ENCODE peak calls at places on chromosomes 6 and 20, in four cellular contexts. G is amygdala, S is Caco-2, K is DMS79. L is an unnamed sample.

GRCh38 chr20:1323256-1323655 is 5.7 kb downstream of the SDCBP2 start:
- DNase-seq in G (no peak), S (no peak), K (no peak), L (no peak)

GRCh38 chr6:41781302-41781711 is 725 bp downstream of the PRICKLE4 start:
- DNase-seq in G (no peak), S (no peak), K (no peak), L (no peak)

GRCh38 chr6:115360602-115361325 is 699.9 kb downstream of the FRK start:
- DNase-seq in G (no peak), S (no peak), K (no peak), L (no peak)

GRCh38 chr6:40106840-40107239 is 172.6 kb upstream of the MOCS1 start:
- DNase-seq in G (no peak), S (no peak), K (no peak), L (no peak)

GRCh38 chr6:1672379-1672778 is 62.7 kb downstream of the FOXC1 start:
- DNase-seq in G (no peak), S (no peak), K (no peak), L (no peak)

GRCh38 chr6:27667651-27668441 is 194.9 kb upstream of the ZNF184 start:
- DNase-seq in G (no peak), S (no peak), K (no peak), L (no peak)

GRCh38 chr6:154343473-154344308 is 12.9 kb downstream of the IPCEF1 start:
- DNase-seq in G (no peak), S (peak), K (no peak), L (no peak)

GRCh38 chr6:51472745-51473483 is 614.5 kb downstream of the PKHD1 start:
- DNase-seq in G (no peak), S (peak), K (no peak), L (no peak)

GRCh38 chr20:48723308-48724264 is 104.2 kb downstream of the PREX1 start:
- DNase-seq in G (peak), S (no peak), K (no peak), L (peak)

GRCh38 chr6:111952821-111953535 is 79.7 kb upstream of the FYN start:
- DNase-seq in G (no peak), S (no peak), K (no peak), L (no peak)

GRCh38 chr6:66096679-66097078 is 389.7 kb upstream of the EYS start:
- DNase-seq in G (no peak), S (no peak), K (no peak), L (no peak)

GRCh38 chr6:14499804-14500203 is 382.2 kb downstream of the CD83 start:
- DNase-seq in G (peak), S (peak), K (no peak), L (no peak)

GRCh38 chr6:132731086-132731485 is 17.2 kb upstream of the VNN1 start:
- DNase-seq in G (no peak), S (no peak), K (no peak), L (no peak)

GRCh38 chr6:39362487-39362865 is 40.0 kb upstream of the KCNK16 start:
- DNase-seq in G (no peak), S (peak), K (no peak), L (peak)

GRCh38 chr20:53930651-53931504 is 139.5 kb downstream of the BCAS1 start:
- DNase-seq in G (no peak), S (no peak), K (no peak), L (no peak)

GRCh38 chr6:37381579-37381978 is 27.8 kb downstream of the RNF8 start:
- DNase-seq in G (no peak), S (peak), K (peak), L (peak)

GRCh38 chr6:154511735-154512097 is 1.2 kb upstream of the CNKSR3 start:
- DNase-seq in G (no peak), S (no peak), K (no peak), L (no peak)

GRCh38 chr20:40265872-40266533 is 423.0 kb downstream of the MAFB start:
- DNase-seq in G (no peak), S (peak), K (no peak), L (no peak)

GRCh38 chr6:92473056-92473455 is 946.3 kb downstream of the EPHA7 start:
- DNase-seq in G (no peak), S (no peak), K (no peak), L (no peak)

GRCh38 chr20:24337074-24337473 is 132.4 kb upstream of the SYNDIG1 start:
- DNase-seq in G (no peak), S (no peak), K (no peak), L (no peak)

GRCh38 chr20:52457826-52458225 is 266.2 kb upstream of the ZFP64 start:
- DNase-seq in G (no peak), S (no peak), K (no peak), L (no peak)

GRCh38 chr6:111806561-111807497 is 66.4 kb downstream of the FYN start:
- DNase-seq in G (no peak), S (no peak), K (no peak), L (no peak)

L was measured in head of caudate nucleus.